ENCODE peak calls at places on chromosomes 16 and 17, in five cellular contexts. Q is GM20000, H is IMR-90, L is AG10803, J is left kidney. V is an unnamed sample.

GRCh38 chr17:80989586-80989913 is 2.1 kb upstream of the CHMP6 start:
- DNase-seq in Q (peak), H (no peak), L (no peak), J (no peak), V (no peak)

GRCh38 chr16:1687427-1688316 is 9.6 kb downstream of the JPT2 start:
- DNase-seq in Q (no peak), H (no peak), L (no peak), J (no peak), V (no peak)

GRCh38 chr17:33218657-33219298 is 74.3 kb downstream of the ASIC2 start:
- DNase-seq in Q (no peak), H (peak), L (peak), J (no peak), V (no peak)

GRCh38 chr17:44766409-44767038 is 7.7 kb downstream of the ADAM11 start:
- DNase-seq in Q (no peak), H (no peak), L (no peak), J (no peak), V (no peak)

GRCh38 chr17:49252148-49252682 is 21.6 kb upstream of the PHOSPHO1 start:
- DNase-seq in Q (no peak), H (no peak), L (peak), J (peak), V (peak)

GRCh38 chr16:23229714-23230113 is 47.2 kb downstream of the SCNN1G start:
- DNase-seq in Q (no peak), H (no peak), L (no peak), J (no peak), V (no peak)

GRCh38 chr17:1626333-1626732 is 2.3 kb downstream of the SLC43A2 start:
- DNase-seq in Q (no peak), H (no peak), L (no peak), J (no peak), V (no peak)

GRCh38 chr16:5776876-5777275 is 679.3 kb upstream of the EEF2KMT start:
- DNase-seq in Q (no peak), H (no peak), L (no peak), J (no peak), V (peak)

GRCh38 chr17:3666516-3666915 is 1.9 kb downstream of the TAX1BP3 start:
- DNase-seq in Q (no peak), H (no peak), L (no peak), J (no peak), V (no peak)

GRCh38 chr16:30983289-30983889 is 1.6 kb upstream of the HSD3B7 start:
- DNase-seq in Q (no peak), H (no peak), L (no peak), J (no peak), V (no peak)

V was measured in RPMI7951.